ENCODE peak calls at places on chromosomes 16 and 17, in five cellular contexts. J is Right ventricle myocardium inferior; O is activated T-helper 1 cell treated with anti-CD3 and anti-CD28 coated beads, Interleukin-2, amount 50 U/mL, for 16 hours; F is gastrocnemius medialis; E is MM.1S. Y is an unnamed sample.
A peak's percentile ranks its signal among the peaks of the same experiment; 100 is the strongest.

GRCh38 chr16:68539704-68540370 is 746 bp downstream of the ZFP90 start:
- DNase-seq in J (no peak), O (no peak), F (no peak), E (no peak), Y (no peak)

GRCh38 chr16:58094026-58094425 is 35.2 kb downstream of the CFAP20 start:
- DNase-seq in J (no peak), O (no peak), F (no peak), E (no peak), Y (no peak)

GRCh38 chr16:8168016-8168415 is 422.3 kb downstream of the TMEM114 start:
- DNase-seq in J (no peak), O (no peak), F (no peak), E (no peak), Y (no peak)

GRCh38 chr16:27632267-27632666 is 82.3 kb downstream of the KATNIP start:
- DNase-seq in J (no peak), O (no peak), F (no peak), E (no peak), Y (no peak)

GRCh38 chr17:80319262-80319998 is 58.8 kb downstream of the RNF213 start:
- DNase-seq in J (no peak), O (no peak), F (no peak), E (no peak), Y (no peak)

GRCh38 chr16:17417740-17418139 is 53.0 kb downstream of the XYLT1 start:
- DNase-seq in J (no peak), O (no peak), F (no peak), E (no peak), Y (no peak)

GRCh38 chr17:42531455-42532354 is 4.3 kb upstream of the NAGLU start:
- DNase-seq in J (peak; percentile 86), O (peak; percentile 17), F (no peak), E (peak; percentile 68), Y (no peak)

GRCh38 chr17:197352-197751 is 15.9 kb upstream of the DOC2B start:
- DNase-seq in J (no peak), O (no peak), F (no peak), E (no peak), Y (no peak)

GRCh38 chr17:77354721-77355455 is 214.1 kb downstream of the SEC14L1 start:
- DNase-seq in J (peak; percentile 82), O (no peak), F (peak; percentile 35), E (no peak), Y (peak; percentile 66)

GRCh38 chr17:8345951-8346665 is 6.5 kb downstream of the ODF4 start:
- DNase-seq in J (no peak), O (no peak), F (no peak), E (no peak), Y (no peak)

GRCh38 chr17:7579839-7580630 is 597 bp downstream of the CD68 start:
- DNase-seq in J (no peak), O (no peak), F (no peak), E (peak; percentile 18), Y (no peak)

GRCh38 chr16:58421529-58421928 is 29.3 kb downstream of the GINS3 start:
- DNase-seq in J (no peak), O (no peak), F (peak; percentile 31), E (no peak), Y (no peak)

GRCh38 chr16:75593825-75594820 is 27.9 kb downstream of the GABARAPL2 start:
- DNase-seq in J (no peak), O (no peak), F (no peak), E (no peak), Y (peak; percentile 49)

GRCh38 chr16:68370921-68371651 is 60.3 kb downstream of the PRMT7 start:
- DNase-seq in J (peak; percentile 53), O (no peak), F (no peak), E (no peak), Y (no peak)

GRCh38 chr16:4847774-4848587 is 700 bp downstream of the UBN1 start:
- DNase-seq in J (peak; percentile 80), O (peak; percentile 12), F (peak; percentile 44), E (peak; percentile 45), Y (peak; percentile 48)

GRCh38 chr16:11677451-11677951 is 9.2 kb downstream of the SNN start:
- DNase-seq in J (no peak), O (no peak), F (no peak), E (peak; percentile 13), Y (no peak)

GRCh38 chr16:77987772-77988171 is 34.6 kb upstream of the CLEC3A start:
- DNase-seq in J (no peak), O (no peak), F (no peak), E (no peak), Y (no peak)

GRCh38 chr17:77089118-77089477 is 51.7 kb upstream of the SEC14L1 start:
- DNase-seq in J (no peak), O (no peak), F (no peak), E (peak; percentile 35), Y (no peak)

GRCh38 chr17:80169784-80170500 is at the start of gene CARD14:
- DNase-seq in J (no peak), O (no peak), F (no peak), E (no peak), Y (no peak)

GRCh38 chr16:74793571-74793970 is 19.0 kb upstream of the FA2H start:
- DNase-seq in J (no peak), O (no peak), F (no peak), E (no peak), Y (no peak)

GRCh38 chr17:17343160-17343735 is 40.1 kb downstream of the NT5M start:
- DNase-seq in J (no peak), O (no peak), F (no peak), E (no peak), Y (no peak)

GRCh38 chr17:64154321-64155089 is 24.6 kb upstream of the ERN1 start:
- DNase-seq in J (no peak), O (no peak), F (no peak), E (no peak), Y (no peak)

GRCh38 chr16:1011316-1012082 is 29.9 kb downstream of the SOX8 start:
- DNase-seq in J (no peak), O (no peak), F (no peak), E (no peak), Y (no peak)

GRCh38 chr17:4444782-4445473 is 11.2 kb downstream of the SPNS3 start:
- DNase-seq in J (peak; percentile 79), O (no peak), F (peak; percentile 54), E (no peak), Y (no peak)

GRCh38 chr17:66476014-66476413 is 173.6 kb downstream of the PRKCA start:
- DNase-seq in J (no peak), O (no peak), F (no peak), E (no peak), Y (no peak)

GRCh38 chr17:12277827-12278226 is 257.1 kb downstream of the MAP2K4 start:
- DNase-seq in J (no peak), O (no peak), F (no peak), E (no peak), Y (no peak)

GRCh38 chr17:82483204-82483660 is 24.7 kb downstream of the NARF start:
- DNase-seq in J (no peak), O (no peak), F (no peak), E (no peak), Y (no peak)

GRCh38 chr16:17416461-17417221 is 54.1 kb downstream of the XYLT1 start:
- DNase-seq in J (peak; percentile 68), O (no peak), F (no peak), E (peak; percentile 82), Y (no peak)

Y was measured in brain microvascular endothelial cell.